ENCODE peak calls at places on chromosomes 5 and 9, in nine cellular contexts. M is left ventricle myocardium inferior, I is endothelial cell, S is cardiac muscle cell, X is mesothelial cell of epicardium, A is Peyer's patch, Z is mucosa of descending colon, G is lower leg skin, P is A549. N is an unnamed sample.

GRCh38 chr5:149646564-149646963 is 65.3 kb downstream of the ARHGEF37 start:
- DNase-seq in P (no peak), M (no peak), X (peak; percentile 35), A (no peak), Z (no peak), I (no peak), G (no peak), S (no peak), N (no peak)

GRCh38 chr9:21994526-21994995 is at the start of gene CDKN2B-AS1:
- DNase-seq in S (peak; percentile 67), G (no peak), X (peak; percentile 65), I (peak; percentile 46), P (no peak), Z (peak; percentile 79), A (peak; percentile 74), M (no peak), N (no peak)

GRCh38 chr5:69364414-69364813 is 4.9 kb downstream of the AK6 start:
- DNase-seq in G (no peak), P (peak; percentile 57), M (no peak), X (no peak), A (no peak), Z (no peak), I (no peak), S (peak; percentile 20), N (no peak)

GRCh38 chr5:169394371-169394770 is 93.4 kb upstream of the SLIT3 start:
- DNase-seq in X (no peak), S (no peak), M (no peak), P (no peak), A (no peak), I (no peak), Z (no peak), G (no peak), N (no peak)

GRCh38 chr9:36987409-36987808 is 46.7 kb downstream of the PAX5 start:
- DNase-seq in G (no peak), S (no peak), M (no peak), I (no peak), P (no peak), A (no peak), Z (no peak), X (no peak), N (no peak)

GRCh38 chr5:337565-338130 is 16.1 kb downstream of the AHRR start:
- DNase-seq in M (no peak), P (peak; percentile 70), I (peak; percentile 43), X (no peak), S (peak; percentile 52), G (no peak), Z (no peak), A (no peak), N (no peak)

GRCh38 chr5:154203798-154204578 is 13.5 kb downstream of the GALNT10 start:
- DNase-seq in M (no peak), P (no peak), X (no peak), I (no peak), Z (no peak), S (no peak), A (no peak), G (no peak), N (no peak)

GRCh38 chr9:133994359-133995011 is 2.4 kb upstream of the VAV2 start:
- DNase-seq in M (peak; percentile 78), A (peak; percentile 91), G (peak; percentile 61), Z (peak; percentile 77), S (peak; percentile 77), P (peak; percentile 72), I (peak; percentile 95), X (peak; percentile 69), N (no peak)

GRCh38 chr9:121984726-121985402 is 108.2 kb downstream of the TTLL11 start:
- DNase-seq in X (no peak), S (peak; percentile 90), I (no peak), A (no peak), M (no peak), Z (no peak), G (no peak), P (no peak), N (no peak)

GRCh38 chr9:114278356-114278755 is 44.5 kb upstream of the ORM1 start:
- DNase-seq in S (no peak), I (no peak), P (no peak), X (no peak), G (no peak), Z (no peak), A (peak; percentile 0), M (no peak), N (no peak)

GRCh38 chr5:160930361-160930760 is 78.3 kb upstream of the ATP10B start:
- DNase-seq in G (no peak), S (no peak), Z (no peak), A (no peak), M (no peak), X (no peak), P (no peak), I (no peak), N (no peak)

GRCh38 chr9:5440426-5440825 is 2.7 kb upstream of the PLGRKT start:
- DNase-seq in G (no peak), A (no peak), I (no peak), M (no peak), X (no peak), S (no peak), P (no peak), Z (no peak), N (no peak)

GRCh38 chr9:85118990-85119755 is 449.6 kb downstream of the NTRK2 start:
- DNase-seq in A (no peak), X (no peak), Z (no peak), I (no peak), G (no peak), P (peak; percentile 4), S (peak; percentile 4), M (no peak), N (no peak)

GRCh38 chr9:127014210-127014609 is 99.6 kb downstream of the RALGPS1 start:
- DNase-seq in I (no peak), P (no peak), G (no peak), Z (no peak), X (no peak), M (no peak), S (peak; percentile 66), A (no peak), N (no peak)

GRCh38 chr5:6616632-6617031 is 16.2 kb downstream of the NSUN2 start:
- DNase-seq in G (no peak), Z (no peak), M (no peak), P (no peak), S (no peak), A (no peak), X (no peak), I (no peak), N (no peak)
- TF ChIP-seq CTCF in G (no peak), Z (no peak), M (no peak), P (no peak), S (no peak), A (no peak), X (no peak), I (no peak), N (no peak)

GRCh38 chr9:120336021-120336752 is 243.8 kb downstream of the CDK5RAP2 start:
- DNase-seq in S (no peak), Z (no peak), M (no peak), I (no peak), G (no peak), A (no peak), X (no peak), P (no peak), N (no peak)

GRCh38 chr9:120336753-120337090 is 243.2 kb downstream of the CDK5RAP2 start:
- DNase-seq in Z (no peak), G (no peak), M (no peak), P (no peak), X (no peak), A (no peak), I (no peak), S (no peak), N (no peak)

GRCh38 chr9:120343416-120343815 is 236.6 kb downstream of the CDK5RAP2 start:
- DNase-seq in X (no peak), Z (no peak), P (no peak), S (no peak), M (no peak), A (no peak), I (no peak), G (no peak), N (no peak)

GRCh38 chr9:120337131-120337530 is 242.8 kb downstream of the CDK5RAP2 start:
- DNase-seq in P (no peak), G (no peak), S (no peak), M (no peak), Z (no peak), X (no peak), I (no peak), A (no peak), N (no peak)

DNA sequence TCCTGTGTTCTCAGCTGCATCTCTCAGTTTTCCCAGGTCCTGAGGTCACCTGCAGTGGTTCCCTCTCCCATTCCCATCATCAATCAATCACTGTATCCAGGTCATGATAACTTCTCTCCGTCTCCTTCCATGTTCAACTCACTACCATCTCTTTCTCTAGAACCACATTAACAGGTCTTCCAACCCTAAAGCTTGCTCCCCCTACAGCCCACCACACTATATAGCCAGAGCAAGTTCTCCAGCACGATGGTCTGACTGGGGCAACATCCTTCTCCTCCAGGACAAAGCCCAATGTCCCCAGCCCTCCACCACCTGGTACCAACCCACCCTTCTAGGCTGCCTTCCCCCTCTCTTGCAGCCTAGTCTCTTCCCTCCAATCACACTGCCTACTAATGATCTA is 241.6 kb downstream of the CDK5RAP2 start:
- DNase-seq in A (no peak), X (no peak), G (no peak), I (no peak), M (no peak), P (no peak), S (no peak), Z (no peak), N (no peak)
- TF ChIP-seq CTCF in A (no peak), X (no peak), G (no peak), I (no peak), M (no peak), P (no peak), S (no peak), Z (no peak), N (no peak)

GRCh38 chr9:82805027-82805426 is 257.9 kb downstream of the RASEF start:
- DNase-seq in A (no peak), X (no peak), Z (no peak), I (no peak), S (no peak), P (no peak), M (no peak), G (no peak), N (no peak)
- TF ChIP-seq CTCF in A (no peak), X (no peak), Z (no peak), I (no peak), S (no peak), P (no peak), M (no peak), G (no peak), N (no peak)

DNA sequence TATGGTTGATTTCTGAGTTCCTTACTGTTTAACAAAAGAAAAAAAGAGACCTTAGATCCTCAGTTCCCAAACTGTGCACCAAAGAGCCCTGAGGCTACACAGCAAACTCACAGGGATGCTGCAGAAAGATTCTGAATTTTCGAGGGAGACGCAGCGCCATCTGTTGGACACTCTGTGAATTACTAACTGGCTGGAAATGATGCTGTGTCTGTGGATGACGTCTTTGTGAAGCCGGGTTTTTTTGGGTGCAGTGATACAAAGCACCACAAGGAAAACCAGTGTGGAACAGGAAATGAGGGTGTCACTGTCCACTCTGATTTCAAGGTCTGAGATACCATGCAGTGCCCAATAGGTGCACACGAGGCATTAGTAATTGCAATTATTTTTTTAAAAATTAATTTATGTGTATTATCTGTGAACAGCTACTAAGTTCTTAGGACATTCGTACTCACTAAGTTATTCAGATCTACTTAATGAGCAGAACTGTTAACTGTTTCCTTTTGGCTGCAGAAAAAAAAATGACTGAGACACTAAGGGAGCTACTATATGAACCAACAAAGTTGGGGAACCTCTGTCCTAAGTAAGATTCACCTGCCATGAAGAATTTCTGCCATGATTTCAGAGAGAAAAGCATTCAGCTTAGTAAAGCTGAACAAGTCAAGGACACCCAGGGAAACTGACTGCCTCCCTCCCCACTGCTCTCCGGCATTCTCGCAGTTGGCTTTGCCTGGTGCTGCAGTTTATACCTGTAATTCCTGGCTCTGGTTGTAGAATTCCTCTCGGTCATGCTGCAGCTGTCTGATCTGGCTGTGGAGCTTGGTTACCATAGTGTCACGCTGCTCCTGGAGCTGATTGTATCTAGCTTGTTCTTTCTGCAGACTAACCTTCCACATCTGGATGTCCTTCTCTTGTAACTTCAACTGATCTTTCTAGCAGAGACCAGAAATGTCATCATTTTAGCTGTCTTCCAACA is 23.4 kb downstream of the SPACA9 start:
- DNase-seq in I (peak; percentile 85), M (peak; percentile 35), A (peak; percentile 63), S (peak; percentile 87), G (peak; percentile 78), P (peak; percentile 82), Z (no peak), X (peak; percentile 46), N (peak; percentile 75)
- TF ChIP-seq CTCF in I (peak; percentile 99), M (peak; percentile 95), A (peak; percentile 85), S (peak; percentile 86), G (peak; percentile 87), P (peak; percentile 82), Z (peak; percentile 70), X (peak; percentile 98), N (peak; percentile 91)